ENCODE peak calls at places on chromosomes 7 and 10, in six cellular contexts. C is CD8-positive, alpha-beta memory T cell; U is mammary epithelial cell; L is Jurkat, Clone E6-1; J is tibial artery; M is endodermal cell. H is an unnamed sample.

GRCh38 chr7:22110227-22110839 is 164.6 kb upstream of the CDCA7L start:
- DNase-seq in L (peak), J (peak), M (peak), C (peak), U (peak), H (peak)

GRCh38 chr10:126376956-126377355 is 11.3 kb downstream of the ADAM12 start:
- DNase-seq in M (no peak), U (peak), L (no peak), J (no peak), C (no peak), H (no peak)

GRCh38 chr7:22944506-22944905 is 69.4 kb downstream of the HYCC1 start:
- DNase-seq in C (no peak), M (no peak), U (no peak), J (no peak), L (no peak), H (no peak)

GRCh38 chr7:20776942-20777341 is 9.7 kb downstream of the SP8 start:
- DNase-seq in M (peak), L (no peak), J (no peak), U (no peak), C (no peak), H (no peak)

GRCh38 chr7:151607464-151607867 is 87.8 kb upstream of the RHEB start:
- DNase-seq in L (no peak), C (no peak), J (no peak), U (peak), M (no peak), H (no peak)

GRCh38 chr10:93267521-93267920 is 193.8 kb downstream of the CYP26A1 start:
- DNase-seq in U (no peak), L (no peak), M (no peak), C (no peak), J (no peak), H (no peak)

GRCh38 chr10:131124945-131125344 is 186.6 kb downstream of the TCERG1L start:
- DNase-seq in M (no peak), J (no peak), L (no peak), C (no peak), U (no peak), H (no peak)

GRCh38 chr7:27533777-27534176 is 128.9 kb downstream of the HIBADH start:
- DNase-seq in M (no peak), L (no peak), J (no peak), C (no peak), U (no peak), H (no peak)

GRCh38 chr10:76209135-76209534 is 777.7 kb downstream of the LRMDA start:
- DNase-seq in J (no peak), M (peak), C (no peak), U (no peak), L (no peak), H (no peak)

GRCh38 chr7:131300572-131301466 is 26.9 kb upstream of the MKLN1 start:
- DNase-seq in J (no peak), M (no peak), C (no peak), L (no peak), U (no peak), H (no peak)

GRCh38 chr7:146175716-146176115 is 59.1 kb downstream of the CNTNAP2 start:
- DNase-seq in M (no peak), U (no peak), L (no peak), J (no peak), C (no peak), H (peak)

GRCh38 chr7:29190349-29191045 is 4.1 kb upstream of the CHN2 start:
- DNase-seq in L (no peak), M (no peak), U (no peak), C (no peak), J (no peak), H (no peak)

GRCh38 chr7:4209966-4210365 is 472.1 kb upstream of the FOXK1 start:
- DNase-seq in M (no peak), C (no peak), U (no peak), L (no peak), J (no peak), H (no peak)

GRCh38 chr10:94012834-94013830 is 19.4 kb downstream of the PLCE1 start:
- DNase-seq in M (no peak), C (no peak), L (no peak), U (no peak), J (no peak), H (no peak)

GRCh38 chr10:86747796-86748581 is 8.4 kb upstream of the BMPR1A start:
- DNase-seq in J (no peak), M (no peak), L (no peak), C (no peak), U (no peak), H (peak)

DNA sequence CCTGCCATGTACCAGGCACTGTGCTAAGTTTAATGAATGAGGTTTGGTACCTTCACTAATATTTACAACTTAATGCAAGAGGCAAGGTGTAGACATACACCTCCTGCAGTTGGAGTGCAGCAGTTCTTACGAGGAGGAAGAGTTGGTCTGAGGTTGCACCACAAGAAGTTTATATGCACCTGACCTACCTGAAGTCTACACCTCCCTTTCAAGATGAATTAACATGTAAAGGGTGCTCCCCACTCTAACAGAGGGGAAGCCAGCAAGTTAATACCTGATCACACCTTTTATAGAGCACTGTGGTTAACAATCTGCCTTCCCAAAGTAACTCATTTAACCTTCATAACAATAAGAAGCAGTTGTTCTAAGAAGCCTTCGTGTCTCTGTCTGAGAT is 120.0 kb downstream of the LYZL1 start:
- DNase-seq in J (no peak), U (no peak), C (no peak), M (no peak), L (no peak), H (no peak)
- H3K4me3 ChIP-seq in J (peak), U (peak), C (peak), M (peak), L (peak), H (peak)

GRCh38 chr7:37409456-37409855 is 39.2 kb downstream of the ELMO1 start:
- DNase-seq in J (no peak), U (no peak), C (no peak), L (no peak), M (no peak), H (no peak)
- H3K4me3 ChIP-seq in J (no peak), U (no peak), C (peak), L (no peak), M (no peak), H (no peak)

DNA sequence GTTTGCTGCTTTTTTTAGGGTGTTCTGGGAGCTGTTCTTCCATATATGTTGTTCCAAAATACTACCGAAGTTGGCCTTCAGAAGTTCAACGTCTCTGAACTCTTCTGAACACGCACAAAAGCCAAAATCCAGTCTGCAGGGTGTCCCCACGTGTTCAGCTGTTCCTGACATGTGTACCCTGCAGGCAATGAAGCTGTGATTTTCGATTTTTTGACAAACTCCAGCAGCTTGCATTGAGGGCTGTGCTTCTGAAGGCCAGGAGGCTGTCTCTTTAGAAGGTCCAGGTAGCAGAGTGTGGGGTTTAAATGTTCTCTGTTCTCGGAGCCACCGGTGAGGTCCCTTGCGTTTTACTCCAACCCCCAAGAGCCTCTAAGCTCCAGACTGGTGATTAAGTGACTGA is 145.0 kb downstream of the PRPF18 start:
- DNase-seq in M (no peak), U (no peak), C (no peak), L (no peak), J (no peak), H (no peak)
- H3K4me3 ChIP-seq in M (no peak), U (no peak), C (no peak), L (no peak), J (no peak), H (no peak)

GRCh38 chr10:96789571-96790108 is 42.5 kb upstream of the LCOR start:
- DNase-seq in C (no peak), U (no peak), J (no peak), L (no peak), M (no peak), H (no peak)
- H3K4me3 ChIP-seq in C (no peak), U (no peak), J (no peak), L (no peak), M (no peak), H (no peak)

GRCh38 chr10:100989088-100989487 is 1.7 kb downstream of the TWNK start:
- DNase-seq in J (no peak), M (no peak), C (no peak), L (no peak), U (no peak), H (no peak)
- H3K4me3 ChIP-seq in J (no peak), M (no peak), C (no peak), L (no peak), U (no peak), H (no peak)

GRCh38 chr7:96710544-96710943 is 898 bp upstream of the SEM1 start:
- DNase-seq in J (no peak), U (no peak), C (no peak), L (no peak), M (no peak), H (no peak)
- H3K4me3 ChIP-seq in J (no peak), U (no peak), C (no peak), L (no peak), M (peak), H (no peak)

GRCh38 chr10:105803206-105803605 is 1162.1 kb downstream of the SORCS3 start:
- DNase-seq in C (no peak), M (peak), J (no peak), L (no peak), U (no peak), H (no peak)

GRCh38 chr10:105807930-105808587 is 1167.0 kb downstream of the SORCS3 start:
- DNase-seq in M (no peak), C (no peak), J (no peak), L (no peak), U (no peak), H (no peak)
- H3K4me3 ChIP-seq in M (no peak), C (no peak), J (no peak), L (no peak), U (no peak), H (no peak)

DNA sequence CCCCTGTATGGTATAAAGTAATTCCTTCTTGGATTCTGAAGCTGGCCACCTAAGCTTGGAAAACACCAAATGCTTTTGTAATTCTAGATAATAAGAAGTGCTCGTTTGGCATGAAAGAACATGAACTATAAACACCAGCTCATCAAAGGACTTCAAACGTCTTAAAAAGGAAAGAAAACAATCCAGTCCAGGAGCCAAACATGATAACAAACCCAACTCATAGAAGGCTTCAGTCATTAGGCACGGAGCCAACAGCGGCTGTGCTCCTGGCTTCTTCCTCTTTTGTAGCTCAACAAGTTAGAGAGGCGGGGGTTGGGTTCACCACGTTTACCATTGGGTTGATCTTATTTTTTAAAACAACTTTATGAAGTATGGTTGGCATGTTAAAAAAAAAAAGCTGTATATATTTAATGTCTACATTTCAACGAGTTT is 56.4 kb upstream of the ECHDC3 start:
- DNase-seq in L (peak), M (no peak), J (peak), U (peak), C (peak), H (no peak)
- H3K4me3 ChIP-seq in L (peak), M (no peak), J (no peak), U (no peak), C (peak), H (no peak)

GRCh38 chr10:74012480-74012879 is 14.6 kb downstream of the VCL start:
- DNase-seq in C (no peak), M (no peak), L (no peak), J (no peak), U (no peak), H (no peak)

GRCh38 chr10:74013004-74013403 is 15.1 kb downstream of the VCL start:
- DNase-seq in U (no peak), M (no peak), L (no peak), C (no peak), J (no peak), H (no peak)

GRCh38 chr10:74008212-74008731 is 10.4 kb downstream of the VCL start:
- DNase-seq in M (no peak), U (peak), J (no peak), L (no peak), C (no peak), H (no peak)

GRCh38 chr10:74011762-74012161 is 13.8 kb downstream of the VCL start:
- DNase-seq in J (peak), L (no peak), U (peak), C (no peak), M (no peak), H (peak)

GRCh38 chr10:74011016-74011415 is 13.1 kb downstream of the VCL start:
- DNase-seq in U (no peak), M (no peak), L (no peak), J (no peak), C (no peak), H (no peak)
- H3K4me3 ChIP-seq in U (no peak), M (no peak), L (no peak), J (no peak), C (no peak), H (no peak)

GRCh38 chr10:97736403-97736901 is 476 bp upstream of the ZFYVE27 start:
- DNase-seq in M (no peak), U (no peak), C (no peak), L (no peak), J (no peak), H (no peak)

GRCh38 chr10:97736902-97737769 is at the start of gene ZFYVE27:
- DNase-seq in M (peak), C (peak), J (peak), U (peak), L (peak), H (peak)

GRCh38 chr10:97737770-97738265 is 890 bp downstream of the ZFYVE27 start:
- DNase-seq in U (no peak), M (no peak), J (no peak), L (no peak), C (no peak), H (no peak)

GRCh38 chr10:97740613-97741012 is 3.7 kb downstream of the ZFYVE27 start:
- DNase-seq in L (no peak), C (no peak), U (no peak), J (no peak), M (no peak), H (no peak)

GRCh38 chr10:97738616-97739015 is 1.7 kb downstream of the ZFYVE27 start:
- DNase-seq in J (no peak), M (no peak), U (no peak), C (no peak), L (no peak), H (no peak)
- H3K4me3 ChIP-seq in J (no peak), M (peak), U (no peak), C (no peak), L (no peak), H (no peak)